ENCODE peak calls at places on chromosomes 13 and 19, in six cellular contexts. R is K562, T is HCT116, M is GM12878, S is H1, V is HepG2. H is an unnamed sample.

GRCh38 chr13:113562866-113563265 is 21.7 kb upstream of the TFDP1 start:
- DNase-seq in V (no peak), S (no peak), M (no peak), T (no peak), R (peak), H (no peak)

GRCh38 chr13:109500146-109500773 is 286.1 kb downstream of the IRS2 start:
- DNase-seq in V (no peak), T (no peak), M (no peak), S (no peak), R (no peak), H (peak)

GRCh38 chr13:107258599-107259187 is 690.8 kb upstream of the ARGLU1 start:
- DNase-seq in S (no peak), T (no peak), R (no peak), V (no peak), M (no peak), H (no peak)

GRCh38 chr19:31110331-31110730 is 238.9 kb downstream of the TSHZ3 start:
- DNase-seq in S (peak), V (no peak), M (no peak), T (no peak), R (no peak), H (no peak)

GRCh38 chr19:823565-824121 is 1.9 kb upstream of the PLPPR3 start:
- DNase-seq in V (no peak), R (peak), M (no peak), T (no peak), S (peak), H (no peak)

GRCh38 chr19:15107056-15108010 is at the start of gene SYDE1:
- DNase-seq in S (peak), M (no peak), R (no peak), T (no peak), V (peak), H (peak)

GRCh38 chr13:92044351-92044750 is 645.9 kb downstream of the GPC5 start:
- DNase-seq in V (no peak), R (no peak), T (no peak), S (no peak), M (no peak), H (no peak)

GRCh38 chr19:41808663-41809566 is 12.5 kb downstream of the CEACAM3 start:
- DNase-seq in M (no peak), S (no peak), R (no peak), T (no peak), V (no peak), H (no peak)

GRCh38 chr13:54261856-54262255 is 1233.2 kb downstream of the OLFM4 start:
- DNase-seq in R (no peak), S (no peak), T (no peak), M (no peak), V (no peak), H (no peak)

GRCh38 chr19:3968556-3969434 is 2.1 kb downstream of the DAPK3 start:
- DNase-seq in R (peak), S (peak), V (peak), M (no peak), T (peak), H (peak)

GRCh38 chr13:36371185-36371584 is 25.0 kb upstream of the SPART start:
- DNase-seq in S (no peak), V (no peak), M (no peak), R (no peak), T (no peak), H (no peak)

GRCh38 chr19:5006201-5006600 is 37.3 kb downstream of the KDM4B start:
- DNase-seq in S (no peak), M (no peak), T (no peak), R (no peak), V (no peak), H (no peak)

GRCh38 chr19:2982983-2983350 is 5.6 kb downstream of the TLE6 start:
- DNase-seq in R (no peak), S (no peak), M (no peak), T (no peak), V (no peak), H (no peak)

GRCh38 chr19:8367327-8368001 is 3.5 kb downstream of the ANGPTL4 start:
- DNase-seq in T (no peak), M (no peak), V (no peak), S (peak), R (peak), H (no peak)

GRCh38 chr19:13171146-13171545 is 20.9 kb downstream of the IER2 start:
- DNase-seq in M (no peak), V (no peak), T (no peak), S (no peak), R (no peak), H (no peak)

GRCh38 chr13:110617326-110618072 is 2.2 kb downstream of the NAXD start:
- DNase-seq in V (peak), S (no peak), M (no peak), R (no peak), T (no peak), H (peak)

GRCh38 chr13:60329221-60329983 is 67.6 kb upstream of the TDRD3 start:
- DNase-seq in T (peak), V (peak), R (peak), S (peak), M (peak), H (peak)

GRCh38 chr19:38877781-38878574 is at the start of gene RINL:
- DNase-seq in V (no peak), S (no peak), R (peak), M (no peak), T (no peak), H (no peak)

GRCh38 chr13:98626298-98626940 is 49.5 kb upstream of the STK24 start:
- DNase-seq in R (no peak), T (no peak), S (peak), M (no peak), V (no peak), H (no peak)

GRCh38 chr13:28622286-28622685 is 36.6 kb upstream of the POMP start:
- DNase-seq in S (no peak), V (no peak), M (no peak), R (no peak), T (no peak), H (no peak)
- TF ChIP-seq ZNF274 in S (no peak), V (no peak), M (no peak), R (no peak), T (no peak), H (no peak)

DNA sequence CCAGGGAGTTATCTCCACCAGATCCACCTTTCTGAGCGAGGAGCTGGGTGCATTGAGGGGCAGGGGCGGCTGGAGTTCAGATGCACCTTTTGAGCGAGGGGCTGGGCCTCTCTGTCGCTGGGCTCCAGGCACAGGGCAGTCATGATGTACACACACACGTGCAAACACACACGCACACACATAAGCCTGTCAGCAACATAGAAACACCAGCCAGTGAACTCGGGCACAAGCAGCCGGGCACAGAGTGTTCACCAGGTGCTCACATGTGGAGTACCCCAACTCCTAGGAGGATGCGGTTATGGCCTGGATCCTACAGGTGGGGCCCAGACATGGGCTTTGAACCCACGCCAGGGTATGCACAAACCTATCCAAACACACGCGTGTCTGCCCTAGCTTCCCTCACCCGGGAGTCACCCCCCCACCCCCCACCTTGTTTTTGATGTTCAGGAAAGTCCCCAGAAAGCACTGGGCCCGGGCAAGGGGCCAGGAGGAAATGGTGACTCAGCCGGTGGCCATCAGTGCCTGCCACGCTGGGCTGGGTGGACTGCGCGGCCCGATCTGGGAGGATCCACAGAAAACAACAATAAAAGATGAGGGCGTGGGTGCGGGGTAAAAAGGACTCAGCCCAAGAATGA is 13.3 kb downstream of the ARRDC2 start:
- DNase-seq in M (no peak), T (no peak), V (no peak), S (no peak), R (peak), H (no peak)
- TF ChIP-seq ZNF274 in M (no peak), T (no peak), V (no peak), S (no peak), R (no peak), H (no peak)

DNA sequence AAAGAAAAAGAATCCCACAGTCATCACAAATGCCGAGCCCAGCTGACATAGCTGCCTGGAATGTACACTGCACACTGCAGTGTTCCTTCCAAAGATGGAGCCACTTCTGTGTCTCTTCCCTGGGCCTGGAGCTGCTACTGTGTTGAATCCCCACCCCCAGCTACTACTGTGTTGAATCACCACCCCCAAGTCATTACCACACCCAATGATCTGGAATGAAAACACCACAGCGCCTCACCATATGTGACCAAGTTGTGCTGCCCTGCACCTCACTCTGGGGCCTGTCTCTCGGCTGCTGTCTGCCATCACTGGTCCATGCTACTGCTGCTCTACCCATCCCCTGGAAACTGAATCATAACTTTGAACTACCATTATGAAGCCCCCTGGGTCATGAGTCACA is 861.2 kb downstream of the UQCRFS1 start:
- DNase-seq in R (no peak), M (no peak), V (no peak), T (no peak), S (no peak), H (no peak)
- TF ChIP-seq ZNF274 in R (no peak), M (no peak), V (no peak), T (no peak), S (no peak), H (no peak)

GRCh38 chr19:45764487-45764886 is 4.6 kb downstream of the SIX5 start:
- DNase-seq in R (no peak), V (no peak), S (peak), M (no peak), T (no peak), H (no peak)

GRCh38 chr19:45765365-45766292 is 3.4 kb downstream of the SIX5 start:
- DNase-seq in V (no peak), T (no peak), R (no peak), M (no peak), S (no peak), H (no peak)

GRCh38 chr19:45762870-45763631 is 6.0 kb downstream of the SIX5 start:
- DNase-seq in T (no peak), S (no peak), M (no peak), R (no peak), V (no peak), H (no peak)

GRCh38 chr19:45764947-45765346 is 4.1 kb downstream of the SIX5 start:
- DNase-seq in V (no peak), R (no peak), M (no peak), S (peak), T (no peak), H (no peak)

GRCh38 chr19:45763691-45764294 is 5.3 kb downstream of the SIX5 start:
- DNase-seq in M (no peak), S (peak), T (no peak), V (no peak), R (no peak), H (no peak)
- TF ChIP-seq ZNF274 in M (no peak), S (no peak), T (no peak), V (no peak), R (no peak), H (no peak)

GRCh38 chr13:27788271-27788670 is 4.0 kb upstream of the GSX1 start:
- DNase-seq in T (no peak), M (no peak), S (no peak), R (no peak), V (no peak), H (no peak)

DNA sequence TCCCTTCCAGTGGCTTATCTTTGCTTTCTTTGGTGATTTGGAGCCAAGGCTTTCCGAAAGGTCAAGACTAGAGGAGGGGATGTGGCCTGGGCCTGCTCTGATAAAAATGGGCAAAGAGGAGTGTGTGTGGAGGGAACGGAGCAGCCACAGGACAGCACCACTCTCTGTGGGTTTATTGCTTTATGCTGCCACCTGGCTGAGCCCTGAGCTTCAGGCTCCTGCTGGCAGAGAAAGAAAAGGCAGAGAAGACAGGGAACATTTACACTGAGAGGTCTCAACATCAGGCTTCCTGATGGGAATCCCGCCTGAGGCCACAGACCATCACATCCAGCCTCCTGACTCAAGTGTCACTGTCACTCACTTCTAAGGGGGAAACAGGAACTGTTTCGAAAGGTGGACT is 9.2 kb upstream of the GSX1 start:
- DNase-seq in V (peak), S (no peak), R (no peak), T (no peak), M (no peak), H (no peak)
- TF ChIP-seq ZNF274 in V (no peak), S (no peak), R (no peak), T (no peak), M (no peak), H (no peak)

GRCh38 chr19:6521718-6522646 is 8.8 kb upstream of the TNFSF9 start:
- DNase-seq in R (peak), V (no peak), M (peak), T (no peak), S (no peak), H (no peak)
- TF ChIP-seq ZNF274 in R (no peak), V (no peak), M (no peak), T (no peak), S (no peak), H (no peak)

GRCh38 chr13:27839809-27840467 is 47.7 kb downstream of the GSX1 start:
- DNase-seq in T (peak), R (no peak), S (no peak), V (no peak), M (no peak), H (no peak)
- TF ChIP-seq ZNF274 in T (no peak), R (no peak), S (no peak), V (no peak), M (no peak), H (no peak)

GRCh38 chr19:46861691-46862503 is 1.1 kb downstream of the ARHGAP35 start:
- DNase-seq in T (no peak), S (no peak), M (no peak), R (no peak), V (no peak), H (no peak)

GRCh38 chr19:46862504-46862835 is 1.7 kb downstream of the ARHGAP35 start:
- DNase-seq in V (no peak), R (peak), S (no peak), T (no peak), M (no peak), H (no peak)

GRCh38 chr19:46863818-46864629 is 3.2 kb downstream of the ARHGAP35 start:
- DNase-seq in V (peak), T (no peak), M (no peak), R (no peak), S (peak), H (no peak)

GRCh38 chr19:46860846-46861690 is at the start of gene ARHGAP35:
- DNase-seq in S (peak), M (no peak), T (no peak), R (peak), V (no peak), H (no peak)

DNA sequence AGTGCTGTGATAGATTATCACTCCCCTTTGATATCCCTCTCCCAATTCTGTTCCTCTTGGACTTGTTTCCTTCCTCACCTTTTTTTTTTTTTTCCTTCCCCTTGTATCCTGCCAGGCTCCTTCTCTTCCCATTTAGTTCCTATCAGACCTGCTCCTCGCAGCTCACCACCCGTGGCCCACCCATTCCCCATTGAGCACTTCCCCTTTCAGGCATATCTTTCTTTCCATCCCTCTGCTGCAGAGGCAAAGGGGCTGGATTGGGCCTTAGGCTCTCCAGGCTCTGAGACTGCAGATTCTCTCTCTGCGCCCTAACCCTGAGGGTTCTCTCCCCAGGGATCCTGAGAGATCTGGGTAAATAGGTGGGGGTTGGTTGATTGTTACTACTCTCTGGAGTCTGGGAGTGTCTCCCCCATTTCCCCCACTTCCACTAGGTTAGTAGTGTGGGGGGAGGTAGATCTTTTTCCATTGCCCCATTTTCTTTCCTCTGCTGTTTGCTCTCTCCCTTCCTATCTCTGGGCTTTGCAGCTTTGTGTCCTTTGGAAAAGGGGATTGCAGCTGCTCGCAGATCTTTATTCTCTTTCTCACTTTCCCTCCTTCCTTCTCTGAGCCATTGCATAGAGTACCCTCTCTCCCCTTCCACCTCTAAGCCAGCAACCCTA is 2.3 kb downstream of the ARHGAP35 start:
- DNase-seq in T (no peak), R (peak), M (no peak), V (no peak), S (no peak), H (no peak)
- TF ChIP-seq ZNF274 in T (no peak), R (no peak), M (no peak), V (no peak), S (no peak), H (no peak)